ENCODE peak calls at places on chromosomes 5 and 9, in nine cellular contexts. One of them, this sample, is unnamed.

GRCh38 chr5:61298066-61298465 is 34.0 kb upstream of the ZSWIM6 start:
- DNase-seq in activated CD4-positive, alpha-beta T cell treated with anti-CD3 and anti-CD28 coated beads, Interleukin-2, amount 50 U/mL, for 24 hours: no peak
- DNase-seq in NCI-H748 treated with DMSO at 0.1 percent for 48 hours: no peak
- DNase-seq in stimulated activated CD4-positive, alpha-beta T cell treated with anti-CD3 and anti-CD28 coated beads, Interleukin-1b, Interleukin-23, amount 100 ng/mL, for 48 hours: no peak
- DNase-seq in breast epithelium: no peak
- DNase-seq in NCI-H446 treated with DMSO at 0.1 percent for 48 hours: no peak
- DNase-seq in endothelial cell: no peak
- DNase-seq in psoas muscle: no peak
- DNase-seq in T-helper 17 cell: no peak
- DNase-seq in this sample: no peak

GRCh38 chr5:127766556-127767335 is 63.6 kb downstream of the CCDC192 start:
- DNase-seq in activated CD4-positive, alpha-beta T cell treated with anti-CD3 and anti-CD28 coated beads, Interleukin-2, amount 50 U/mL, for 24 hours: no peak
- DNase-seq in NCI-H748 treated with DMSO at 0.1 percent for 48 hours: no peak
- DNase-seq in stimulated activated CD4-positive, alpha-beta T cell treated with anti-CD3 and anti-CD28 coated beads, Interleukin-1b, Interleukin-23, amount 100 ng/mL, for 48 hours: no peak
- DNase-seq in breast epithelium: no peak
- DNase-seq in NCI-H446 treated with DMSO at 0.1 percent for 48 hours: no peak
- DNase-seq in endothelial cell: no peak
- DNase-seq in psoas muscle: no peak
- DNase-seq in T-helper 17 cell: no peak
- DNase-seq in this sample: no peak

GRCh38 chr5:143347698-143348344 is 55.7 kb downstream of the NR3C1 start:
- DNase-seq in activated CD4-positive, alpha-beta T cell treated with anti-CD3 and anti-CD28 coated beads, Interleukin-2, amount 50 U/mL, for 24 hours: no peak
- DNase-seq in NCI-H748 treated with DMSO at 0.1 percent for 48 hours: no peak
- DNase-seq in stimulated activated CD4-positive, alpha-beta T cell treated with anti-CD3 and anti-CD28 coated beads, Interleukin-1b, Interleukin-23, amount 100 ng/mL, for 48 hours: no peak
- DNase-seq in breast epithelium: no peak
- DNase-seq in NCI-H446 treated with DMSO at 0.1 percent for 48 hours: no peak
- DNase-seq in endothelial cell: no peak
- DNase-seq in psoas muscle: no peak
- DNase-seq in T-helper 17 cell: no peak
- DNase-seq in this sample: no peak

GRCh38 chr9:97918641-97919040 is 3.7 kb downstream of the TRMO start:
- DNase-seq in activated CD4-positive, alpha-beta T cell treated with anti-CD3 and anti-CD28 coated beads, Interleukin-2, amount 50 U/mL, for 24 hours: no peak
- DNase-seq in NCI-H748 treated with DMSO at 0.1 percent for 48 hours: no peak
- DNase-seq in stimulated activated CD4-positive, alpha-beta T cell treated with anti-CD3 and anti-CD28 coated beads, Interleukin-1b, Interleukin-23, amount 100 ng/mL, for 48 hours: no peak
- DNase-seq in breast epithelium: no peak
- DNase-seq in NCI-H446 treated with DMSO at 0.1 percent for 48 hours: no peak
- DNase-seq in endothelial cell: no peak
- DNase-seq in psoas muscle: no peak
- DNase-seq in T-helper 17 cell: no peak
- DNase-seq in this sample: no peak

GRCh38 chr9:98263482-98264357 is 8.3 kb upstream of the TBC1D2 start:
- DNase-seq in activated CD4-positive, alpha-beta T cell treated with anti-CD3 and anti-CD28 coated beads, Interleukin-2, amount 50 U/mL, for 24 hours: peak; percentile 51
- DNase-seq in NCI-H748 treated with DMSO at 0.1 percent for 48 hours: peak; percentile 68
- DNase-seq in stimulated activated CD4-positive, alpha-beta T cell treated with anti-CD3 and anti-CD28 coated beads, Interleukin-1b, Interleukin-23, amount 100 ng/mL, for 48 hours: peak; percentile 82
- DNase-seq in breast epithelium: peak; percentile 64
- DNase-seq in NCI-H446 treated with DMSO at 0.1 percent for 48 hours: peak; percentile 5
- DNase-seq in endothelial cell: peak; percentile 83
- DNase-seq in psoas muscle: peak; percentile 89
- DNase-seq in T-helper 17 cell: peak; percentile 69
- DNase-seq in this sample: peak; percentile 20

GRCh38 chr9:6302417-6302816 is 25.8 kb upstream of the TPD52L3 start:
- DNase-seq in activated CD4-positive, alpha-beta T cell treated with anti-CD3 and anti-CD28 coated beads, Interleukin-2, amount 50 U/mL, for 24 hours: no peak
- DNase-seq in NCI-H748 treated with DMSO at 0.1 percent for 48 hours: no peak
- DNase-seq in stimulated activated CD4-positive, alpha-beta T cell treated with anti-CD3 and anti-CD28 coated beads, Interleukin-1b, Interleukin-23, amount 100 ng/mL, for 48 hours: no peak
- DNase-seq in breast epithelium: no peak
- DNase-seq in NCI-H446 treated with DMSO at 0.1 percent for 48 hours: no peak
- DNase-seq in endothelial cell: no peak
- DNase-seq in psoas muscle: no peak
- DNase-seq in T-helper 17 cell: no peak
- DNase-seq in this sample: no peak

GRCh38 chr5:173764321-173765029 is 123.7 kb upstream of the CPEB4 start:
- DNase-seq in activated CD4-positive, alpha-beta T cell treated with anti-CD3 and anti-CD28 coated beads, Interleukin-2, amount 50 U/mL, for 24 hours: no peak
- DNase-seq in NCI-H748 treated with DMSO at 0.1 percent for 48 hours: no peak
- DNase-seq in stimulated activated CD4-positive, alpha-beta T cell treated with anti-CD3 and anti-CD28 coated beads, Interleukin-1b, Interleukin-23, amount 100 ng/mL, for 48 hours: no peak
- DNase-seq in breast epithelium: peak; percentile 86
- DNase-seq in NCI-H446 treated with DMSO at 0.1 percent for 48 hours: peak; percentile 20
- DNase-seq in endothelial cell: no peak
- DNase-seq in psoas muscle: peak; percentile 95
- DNase-seq in T-helper 17 cell: no peak
- DNase-seq in this sample: no peak

GRCh38 chr5:112253478-112254250 is 165.4 kb downstream of the EPB41L4A start:
- DNase-seq in activated CD4-positive, alpha-beta T cell treated with anti-CD3 and anti-CD28 coated beads, Interleukin-2, amount 50 U/mL, for 24 hours: no peak
- DNase-seq in NCI-H748 treated with DMSO at 0.1 percent for 48 hours: no peak
- DNase-seq in stimulated activated CD4-positive, alpha-beta T cell treated with anti-CD3 and anti-CD28 coated beads, Interleukin-1b, Interleukin-23, amount 100 ng/mL, for 48 hours: no peak
- DNase-seq in breast epithelium: peak; percentile 29
- DNase-seq in NCI-H446 treated with DMSO at 0.1 percent for 48 hours: no peak
- DNase-seq in endothelial cell: no peak
- DNase-seq in psoas muscle: peak; percentile 70
- DNase-seq in T-helper 17 cell: no peak
- DNase-seq in this sample: no peak

GRCh38 chr5:142782976-142783539 is 12.9 kb downstream of the ARHGAP26 start:
- DNase-seq in activated CD4-positive, alpha-beta T cell treated with anti-CD3 and anti-CD28 coated beads, Interleukin-2, amount 50 U/mL, for 24 hours: no peak
- DNase-seq in NCI-H748 treated with DMSO at 0.1 percent for 48 hours: no peak
- DNase-seq in stimulated activated CD4-positive, alpha-beta T cell treated with anti-CD3 and anti-CD28 coated beads, Interleukin-1b, Interleukin-23, amount 100 ng/mL, for 48 hours: no peak
- DNase-seq in breast epithelium: no peak
- DNase-seq in NCI-H446 treated with DMSO at 0.1 percent for 48 hours: no peak
- DNase-seq in endothelial cell: no peak
- DNase-seq in psoas muscle: peak; percentile 69
- DNase-seq in T-helper 17 cell: no peak
- DNase-seq in this sample: no peak

GRCh38 chr5:139636975-139637408 is 11.2 kb upstream of the CXXC5 start:
- DNase-seq in activated CD4-positive, alpha-beta T cell treated with anti-CD3 and anti-CD28 coated beads, Interleukin-2, amount 50 U/mL, for 24 hours: no peak
- DNase-seq in NCI-H748 treated with DMSO at 0.1 percent for 48 hours: no peak
- DNase-seq in stimulated activated CD4-positive, alpha-beta T cell treated with anti-CD3 and anti-CD28 coated beads, Interleukin-1b, Interleukin-23, amount 100 ng/mL, for 48 hours: peak; percentile 56
- DNase-seq in breast epithelium: no peak
- DNase-seq in NCI-H446 treated with DMSO at 0.1 percent for 48 hours: peak; percentile 9
- DNase-seq in endothelial cell: no peak
- DNase-seq in psoas muscle: no peak
- DNase-seq in T-helper 17 cell: no peak
- DNase-seq in this sample: no peak

GRCh38 chr5:113748403-113748802 is 234.9 kb downstream of the YTHDC2 start:
- DNase-seq in activated CD4-positive, alpha-beta T cell treated with anti-CD3 and anti-CD28 coated beads, Interleukin-2, amount 50 U/mL, for 24 hours: no peak
- DNase-seq in NCI-H748 treated with DMSO at 0.1 percent for 48 hours: no peak
- DNase-seq in stimulated activated CD4-positive, alpha-beta T cell treated with anti-CD3 and anti-CD28 coated beads, Interleukin-1b, Interleukin-23, amount 100 ng/mL, for 48 hours: no peak
- DNase-seq in breast epithelium: no peak
- DNase-seq in NCI-H446 treated with DMSO at 0.1 percent for 48 hours: no peak
- DNase-seq in endothelial cell: no peak
- DNase-seq in psoas muscle: no peak
- DNase-seq in T-helper 17 cell: no peak
- DNase-seq in this sample: no peak

GRCh38 chr5:78989080-78989479 is 4.0 kb upstream of the ARSB start:
- DNase-seq in activated CD4-positive, alpha-beta T cell treated with anti-CD3 and anti-CD28 coated beads, Interleukin-2, amount 50 U/mL, for 24 hours: no peak
- DNase-seq in NCI-H748 treated with DMSO at 0.1 percent for 48 hours: no peak
- DNase-seq in stimulated activated CD4-positive, alpha-beta T cell treated with anti-CD3 and anti-CD28 coated beads, Interleukin-1b, Interleukin-23, amount 100 ng/mL, for 48 hours: no peak
- DNase-seq in breast epithelium: no peak
- DNase-seq in NCI-H446 treated with DMSO at 0.1 percent for 48 hours: no peak
- DNase-seq in endothelial cell: no peak
- DNase-seq in psoas muscle: no peak
- DNase-seq in T-helper 17 cell: no peak
- DNase-seq in this sample: no peak

GRCh38 chr9:4826417-4827166 is 33.8 kb downstream of the RCL1 start:
- DNase-seq in activated CD4-positive, alpha-beta T cell treated with anti-CD3 and anti-CD28 coated beads, Interleukin-2, amount 50 U/mL, for 24 hours: no peak
- DNase-seq in NCI-H748 treated with DMSO at 0.1 percent for 48 hours: no peak
- DNase-seq in stimulated activated CD4-positive, alpha-beta T cell treated with anti-CD3 and anti-CD28 coated beads, Interleukin-1b, Interleukin-23, amount 100 ng/mL, for 48 hours: no peak
- DNase-seq in breast epithelium: no peak
- DNase-seq in NCI-H446 treated with DMSO at 0.1 percent for 48 hours: no peak
- DNase-seq in endothelial cell: no peak
- DNase-seq in psoas muscle: no peak
- DNase-seq in T-helper 17 cell: no peak
- DNase-seq in this sample: no peak